ENCODE peak calls at places on chromosomes 6 and 20, in five cellular contexts. S, U, I, E and K are unnamed samples.

GRCh38 chr6:86858970-86859369 is 78.4 kb upstream of the HTR1E start:
- DNase-seq in E (no peak), S (no peak), I (no peak), U (no peak), K (no peak)

GRCh38 chr6:116877743-116878142 is 701 bp downstream of the RFX6 start:
- DNase-seq in U (no peak), E (no peak), I (no peak), S (no peak), K (no peak)

GRCh38 chr6:113276631-113277030 is 580.5 kb upstream of the MARCKS start:
- DNase-seq in E (no peak), S (no peak), I (no peak), U (no peak), K (no peak)

GRCh38 chr6:139821669-139822223 is 447.3 kb upstream of the CITED2 start:
- DNase-seq in S (no peak), I (no peak), U (no peak), E (no peak), K (no peak)

GRCh38 chr6:41527721-41528408 is 18.3 kb upstream of the FOXP4 start:
- DNase-seq in U (no peak), E (no peak), I (peak), S (no peak), K (no peak)

GRCh38 chr20:8209061-8209460 is 77.0 kb downstream of the PLCB1 start:
- DNase-seq in U (no peak), E (peak), I (no peak), S (no peak), K (no peak)

GRCh38 chr6:154164397-154164796 is 125.4 kb downstream of the OPRM1 start:
- DNase-seq in I (no peak), S (no peak), U (no peak), E (no peak), K (no peak)

GRCh38 chr6:20875369-20875963 is 341.2 kb downstream of the CDKAL1 start:
- DNase-seq in S (no peak), U (no peak), I (peak), E (no peak), K (no peak)

GRCh38 chr6:136160255-136160654 is 89.9 kb downstream of the MTFR2 start:
- DNase-seq in E (no peak), U (no peak), S (no peak), I (no peak), K (no peak)

GRCh38 chr6:14661696-14662095 is 544.1 kb downstream of the CD83 start:
- DNase-seq in U (no peak), S (no peak), I (no peak), E (no peak), K (no peak)

GRCh38 chr6:43667245-43668150 is 20.1 kb downstream of the MRPS18A start:
- DNase-seq in S (peak), U (peak), I (peak), E (no peak), K (no peak)

GRCh38 chr6:138000955-138001354 is 106.3 kb downstream of the PERP start:
- DNase-seq in S (no peak), I (no peak), E (no peak), U (no peak), K (no peak)

GRCh38 chr20:9617940-9618339 is 103.5 kb downstream of the LAMP5 start:
- DNase-seq in I (peak), S (no peak), E (no peak), U (peak), K (peak)

GRCh38 chr6:141580988-141581387 is 551.7 kb upstream of the GJE1 start:
- DNase-seq in E (no peak), I (no peak), U (no peak), S (no peak), K (no peak)

GRCh38 chr20:58839474-58839874 is 11.2 kb downstream of the GNAS-AS1 start:
- DNase-seq in I (peak), S (peak), E (no peak), U (peak), K (no peak)

GRCh38 chr20:35907017-35907685 is 47.2 kb downstream of the SCAND1 start:
- DNase-seq in S (no peak), U (no peak), E (no peak), I (no peak), K (no peak)

GRCh38 chr6:15427360-15428070 is 181.6 kb downstream of the JARID2 start:
- DNase-seq in I (no peak), U (no peak), E (no peak), S (no peak), K (no peak)

GRCh38 chr6:136592930-136593673 is 42.9 kb upstream of the MAP7 start:
- DNase-seq in U (no peak), E (no peak), I (no peak), S (no peak), K (no peak)

GRCh38 chr6:130178692-130179091 is 44.1 kb downstream of the SAMD3 start:
- DNase-seq in U (peak), S (no peak), I (peak), E (no peak), K (no peak)

GRCh38 chr6:119310486-119311036 is 39.0 kb downstream of the MAN1A1 start:
- DNase-seq in U (no peak), S (no peak), I (no peak), E (no peak), K (no peak)

GRCh38 chr6:157672726-157673412 is 150.2 kb upstream of the SNX9 start:
- DNase-seq in E (no peak), I (no peak), S (no peak), U (no peak), K (no peak)

GRCh38 chr20:14729390-14729789 is 392.0 kb upstream of the FLRT3 start:
- DNase-seq in E (no peak), S (no peak), I (no peak), U (no peak), K (no peak)

DNA sequence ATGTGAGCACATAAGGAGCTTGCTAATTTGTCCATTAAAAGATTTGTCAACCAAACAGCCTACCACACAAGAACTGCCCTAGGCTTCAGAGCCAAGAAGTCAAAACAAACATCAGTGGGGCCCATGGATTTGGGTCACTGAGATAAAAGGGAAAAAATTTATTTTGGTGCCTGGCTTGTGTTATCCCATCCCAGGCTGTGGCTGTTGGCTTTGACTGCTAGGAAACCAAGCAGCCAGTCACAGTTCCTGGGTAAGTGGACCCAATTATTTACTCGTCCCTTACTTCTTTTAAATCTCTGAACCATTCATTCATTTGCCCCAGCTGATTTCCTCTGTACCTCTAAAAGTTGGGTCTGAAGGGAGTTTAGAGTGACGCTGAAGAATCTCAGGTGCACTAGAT is 41.3 kb downstream of the EDN1 start:
- DNase-seq in U (no peak), I (peak), S (no peak), E (no peak), K (no peak)
- TF ChIP-seq ZNF274 in U (no peak), I (no peak), S (no peak), E (no peak), K (no peak)

GRCh38 chr20:32828029-32828666 is 8.4 kb downstream of the MAPRE1 start:
- DNase-seq in I (no peak), U (no peak), S (no peak), E (no peak), K (no peak)
- TF ChIP-seq ZNF274 in I (no peak), U (no peak), S (no peak), E (no peak), K (no peak)

DNA sequence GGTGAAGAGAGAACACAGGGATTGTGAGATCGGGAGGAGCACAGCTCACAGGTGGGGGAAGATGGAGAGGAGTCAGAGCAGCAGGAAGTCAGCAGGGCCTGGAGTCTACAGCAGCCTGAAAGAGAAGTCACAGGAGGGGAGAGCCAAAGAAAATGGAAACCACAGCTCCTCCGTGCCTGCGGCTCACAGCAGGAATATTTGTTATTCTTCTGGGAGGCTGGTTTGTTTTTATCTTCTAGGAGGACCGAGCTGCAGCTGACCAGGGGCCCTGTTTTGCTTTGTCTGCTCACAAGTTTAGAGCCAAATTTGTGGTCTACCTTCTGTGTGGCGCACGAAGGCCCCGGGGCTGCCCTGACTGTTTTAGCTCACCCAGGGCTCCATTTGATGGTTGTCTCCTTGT is 81.8 kb downstream of the CLIC5 start:
- DNase-seq in E (no peak), I (no peak), S (no peak), U (no peak), K (no peak)
- TF ChIP-seq ZNF274 in E (no peak), I (no peak), S (no peak), U (no peak), K (no peak)

GRCh38 chr20:53599039-53599362 is 5.4 kb upstream of the ZNF217 start:
- DNase-seq in S (no peak), U (no peak), I (no peak), E (no peak), K (no peak)
- TF ChIP-seq ZNF274 in S (no peak), U (no peak), I (no peak), E (no peak), K (no peak)

GRCh38 chr6:31175961-31176360 is 5.5 kb upstream of the POU5F1 start:
- DNase-seq in S (peak), E (no peak), I (no peak), U (no peak), K (no peak)

GRCh38 chr6:31178143-31179041 is 7.9 kb upstream of the POU5F1 start:
- DNase-seq in U (no peak), S (no peak), E (no peak), I (no peak), K (no peak)

GRCh38 chr6:31179042-31179386 is 8.5 kb upstream of the POU5F1 start:
- DNase-seq in S (no peak), I (no peak), U (no peak), E (no peak), K (no peak)

GRCh38 chr6:31179896-31180295 is 9.4 kb upstream of the POU5F1 start:
- DNase-seq in I (no peak), S (no peak), E (no peak), U (no peak), K (no peak)

DNA sequence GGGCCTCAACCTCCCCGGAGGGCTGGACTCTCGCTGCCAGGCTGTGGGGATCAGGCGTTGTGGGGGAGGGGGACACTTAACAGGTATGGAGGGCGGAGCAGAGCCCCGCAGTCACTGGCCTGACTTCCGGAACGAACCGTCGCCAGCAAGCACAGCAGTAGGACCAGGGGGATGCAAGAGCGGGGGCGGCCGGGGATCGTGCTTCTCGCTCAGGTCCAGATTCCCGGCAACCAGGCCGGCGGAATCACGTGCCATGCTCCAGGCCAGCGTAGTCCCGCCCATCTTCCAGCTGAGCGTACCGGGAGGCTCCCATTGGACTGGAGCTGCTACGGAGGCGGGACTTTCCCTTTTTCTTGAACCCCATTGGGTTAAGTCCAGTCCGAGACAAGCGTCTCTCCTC is 10.0 kb upstream of the POU5F1 start:
- DNase-seq in S (peak), E (no peak), U (no peak), I (no peak), K (no peak)
- TF ChIP-seq ZNF274 in S (no peak), E (no peak), U (no peak), I (no peak), K (no peak)

DNA sequence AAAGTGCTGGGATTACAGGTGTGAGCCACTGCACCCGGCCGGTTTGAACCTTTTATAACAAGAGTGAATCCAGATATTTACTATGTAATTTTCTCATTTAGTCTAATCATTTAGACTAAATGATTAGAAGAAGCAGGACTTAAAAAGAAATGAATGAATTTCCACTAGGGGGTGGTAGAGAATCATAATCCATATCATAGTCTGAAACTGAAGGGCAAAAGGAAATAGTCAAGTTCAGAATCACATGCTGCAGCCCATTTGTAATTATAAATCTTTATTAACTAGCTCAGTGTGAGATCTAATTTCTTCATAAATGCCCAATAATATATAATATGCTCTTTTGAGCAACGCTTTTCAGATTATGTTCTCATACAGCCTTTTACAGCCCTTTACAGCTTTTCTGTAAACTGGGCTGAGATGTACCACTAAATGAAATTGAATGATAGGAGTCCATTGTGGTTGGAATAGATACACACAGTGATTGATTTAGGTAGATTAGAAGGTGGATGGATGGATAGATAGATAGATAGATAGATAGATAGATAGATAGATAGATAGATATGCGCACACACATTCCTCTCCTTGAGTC is 31.8 kb downstream of the PSMB9 start:
- DNase-seq in S (no peak), E (peak), I (peak), U (peak), K (peak)
- TF ChIP-seq ZNF274 in S (no peak), E (no peak), I (no peak), U (no peak), K (no peak)

DNA sequence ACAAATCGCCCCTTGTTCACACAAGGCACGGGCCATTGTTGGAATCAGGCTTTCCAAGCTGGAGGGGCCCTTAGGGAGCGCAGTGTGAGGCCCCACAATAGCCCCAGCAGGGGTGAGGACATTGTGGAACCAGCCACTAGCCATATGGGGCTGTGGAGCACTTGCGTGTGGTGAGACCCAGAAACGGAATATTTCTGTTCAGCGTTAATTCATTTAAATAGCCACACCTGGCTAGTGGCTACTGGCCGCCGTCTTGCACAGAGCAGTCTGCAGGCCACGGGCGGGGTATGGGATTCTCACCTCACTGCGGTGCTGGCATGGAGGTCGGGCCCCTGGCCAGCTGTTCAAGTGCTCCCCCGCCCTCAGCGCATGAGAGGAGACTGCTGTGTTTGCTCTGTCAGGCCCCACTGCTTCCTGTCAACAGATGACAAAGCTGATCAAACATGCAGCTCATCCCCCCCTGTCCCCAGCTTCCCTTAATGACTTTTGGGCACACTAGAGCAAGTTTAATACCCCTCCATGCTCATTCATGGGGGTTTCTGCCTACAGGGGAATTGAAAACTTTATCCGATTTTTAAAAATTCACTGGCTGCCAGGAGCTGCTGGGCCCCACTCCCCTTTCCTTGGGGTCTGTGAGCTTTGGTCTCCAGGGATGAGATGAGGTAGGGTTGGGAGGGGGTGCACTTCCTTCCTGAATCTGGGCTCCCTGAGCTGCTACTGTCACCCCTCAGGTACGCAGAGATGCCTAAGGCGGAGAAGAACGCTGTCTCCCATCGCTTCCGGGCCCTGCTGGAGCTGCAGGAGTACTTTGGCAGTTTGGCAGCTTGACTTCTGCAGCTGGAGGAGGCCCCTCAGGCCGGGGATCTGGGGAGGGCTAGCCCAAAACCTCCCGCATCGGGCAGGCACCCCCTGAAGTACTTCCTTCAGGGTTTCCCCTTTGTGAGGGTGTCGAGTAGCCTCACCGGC is 13.6 kb downstream of the ITPA start:
- DNase-seq in U (no peak), E (no peak), S (no peak), I (peak), K (no peak)
- TF ChIP-seq ZNF274 in U (no peak), E (no peak), S (no peak), I (peak), K (no peak)

GRCh38 chr6:98971303-98971702 is 23.6 kb upstream of the FBXL4 start:
- DNase-seq in I (no peak), S (no peak), U (no peak), E (no peak), K (no peak)
- TF ChIP-seq ZNF274 in I (no peak), S (no peak), U (no peak), E (no peak), K (no peak)

DNA sequence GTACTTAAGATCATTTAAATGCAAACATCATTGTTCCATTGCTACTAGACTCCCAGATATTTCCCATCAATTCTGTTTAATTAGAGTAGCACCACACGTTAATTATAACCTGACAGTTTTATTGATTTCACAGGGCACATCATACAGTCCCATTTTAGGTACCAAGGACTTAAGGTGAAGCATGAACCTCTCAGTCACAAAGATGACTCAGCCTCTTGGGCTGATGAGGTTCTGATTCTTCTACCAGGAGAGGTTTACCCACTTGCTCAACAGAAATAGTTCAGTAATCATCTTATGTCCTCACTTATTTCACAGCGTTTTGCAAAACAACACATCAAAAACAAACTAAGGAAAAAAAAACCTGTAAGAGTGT is 98.5 kb downstream of the HIVEP2 start:
- DNase-seq in E (no peak), I (no peak), U (no peak), S (no peak), K (no peak)
- TF ChIP-seq ZNF274 in E (no peak), I (no peak), U (no peak), S (no peak), K (no peak)

GRCh38 chr6:102389994-102390393 is 996.5 kb downstream of the GRIK2 start:
- DNase-seq in S (no peak), E (no peak), U (no peak), I (no peak), K (no peak)
- TF ChIP-seq ZNF274 in S (no peak), E (no peak), U (no peak), I (no peak), K (no peak)